ENCODE peak calls at places on chromosomes 12 and 14, in five cellular contexts. H is lower lobe of right lung, S is activated B cell treated with CpG ODN at 0.5 μM for 24 hours, B is dorsolateral prefrontal cortex, V is fibroblast of the aortic adventitia. J is an unnamed sample.
A peak's percentile ranks its signal among the peaks of the same experiment; 100 is the strongest.

GRCh38 chr12:47088021-47088944 is 8.5 kb upstream of the AMIGO2 start:
- DNase-seq in H (no peak), S (no peak), B (no peak), V (peak; percentile 70), J (no peak)

GRCh38 chr12:12336049-12336411 is 14.0 kb downstream of the MANSC1 start:
- DNase-seq in H (no peak), S (no peak), B (no peak), V (no peak), J (no peak)

GRCh38 chr12:1594045-1594294 is 411 bp downstream of the FBXL14 start:
- DNase-seq in H (peak; percentile 81), S (peak; percentile 72), B (peak; percentile 74), V (no peak), J (no peak)

GRCh38 chr12:15599266-15600037 is 189.7 kb downstream of the EPS8 start:
- DNase-seq in H (no peak), S (no peak), B (no peak), V (peak; percentile 99), J (no peak)

GRCh38 chr14:47438650-47439140 is 236.7 kb downstream of the MDGA2 start:
- DNase-seq in H (no peak), S (no peak), B (no peak), V (no peak), J (no peak)

GRCh38 chr12:7113389-7113871 is 4.4 kb upstream of the C1RL start:
- DNase-seq in H (no peak), S (no peak), B (no peak), V (peak; percentile 69), J (no peak)

GRCh38 chr14:68682166-68683103 is 110.4 kb downstream of the ZFP36L1 start:
- DNase-seq in H (no peak), S (no peak), B (no peak), V (peak; percentile 100), J (peak; percentile 88)

GRCh38 chr12:56377310-56377988 is 14.8 kb upstream of the APOF start:
- DNase-seq in H (no peak), S (no peak), B (no peak), V (peak; percentile 23), J (no peak)

GRCh38 chr14:96507723-96508122 is 5.5 kb downstream of the PAPOLA start:
- DNase-seq in H (no peak), S (no peak), B (no peak), V (no peak), J (no peak)

GRCh38 chr14:38387821-38388220 is 131.9 kb upstream of the CLEC14A start:
- DNase-seq in H (no peak), S (no peak), B (no peak), V (no peak), J (no peak)

GRCh38 chr14:68173227-68173972 is 353.8 kb downstream of the RAD51B start:
- DNase-seq in H (no peak), S (no peak), B (no peak), V (peak; percentile 27), J (no peak)

GRCh38 chr12:130818381-130819247 is 20.4 kb downstream of the STX2 start:
- DNase-seq in H (peak; percentile 84), S (peak; percentile 80), B (peak; percentile 71), V (peak; percentile 47), J (no peak)

GRCh38 chr12:28059220-28059619 is 86.7 kb upstream of the PTHLH start:
- DNase-seq in H (no peak), S (no peak), B (no peak), V (no peak), J (no peak)

GRCh38 chr12:31201382-31201781 is 124.6 kb downstream of the SINHCAF start:
- DNase-seq in H (no peak), S (no peak), B (no peak), V (no peak), J (no peak)

GRCh38 chr12:40202095-40203059 is 22.4 kb upstream of the LRRK2 start:
- DNase-seq in H (no peak), S (no peak), B (no peak), V (no peak), J (no peak)

GRCh38 chr14:44782775-44783238 is 178.9 kb downstream of the KLHL28 start:
- DNase-seq in H (no peak), S (no peak), B (no peak), V (peak; percentile 96), J (no peak)

GRCh38 chr12:121240484-121241202 is 30.7 kb downstream of the P2RX4 start:
- DNase-seq in H (peak; percentile 83), S (peak; percentile 66), B (peak; percentile 57), V (peak; percentile 27), J (peak; percentile 76)

GRCh38 chr14:53953828-53954550 is 2.6 kb downstream of the BMP4 start:
- DNase-seq in H (peak; percentile 59), S (no peak), B (peak; percentile 48), V (peak; percentile 54), J (no peak)

GRCh38 chr12:12892670-12893290 is 1.4 kb downstream of the GPRC5A start:
- DNase-seq in H (peak; percentile 77), S (no peak), B (no peak), V (no peak), J (no peak)

GRCh38 chr14:33343016-33343415 is 404.3 kb downstream of the NPAS3 start:
- DNase-seq in H (no peak), S (no peak), B (no peak), V (no peak), J (no peak)

GRCh38 chr12:125122668-125123067 is 57.4 kb downstream of the AACS start:
- DNase-seq in H (no peak), S (no peak), B (no peak), V (no peak), J (no peak)

GRCh38 chr14:104049576-104050240 is 35.8 kb upstream of the ASPG start:
- DNase-seq in H (no peak), S (no peak), B (no peak), V (no peak), J (no peak)

GRCh38 chr14:90349729-90350128 is 18.0 kb upstream of the NRDE2 start:
- DNase-seq in H (no peak), S (no peak), B (no peak), V (no peak), J (no peak)

GRCh38 chr12:128994869-128995268 is 141.6 kb downstream of the GLT1D1 start:
- DNase-seq in H (no peak), S (no peak), B (no peak), V (no peak), J (no peak)

GRCh38 chr12:40086471-40086870 is 19.4 kb downstream of the SLC2A13 start:
- DNase-seq in H (no peak), S (no peak), B (no peak), V (no peak), J (no peak)

GRCh38 chr14:30193791-30194407 is 266.3 kb upstream of the PRKD1 start:
- DNase-seq in H (no peak), S (no peak), B (no peak), V (peak; percentile 95), J (no peak)

GRCh38 chr12:45989857-45990467 is 412 bp downstream of the SCAF11 start:
- DNase-seq in H (peak; percentile 82), S (peak; percentile 64), B (no peak), V (no peak), J (peak; percentile 56)

GRCh38 chr12:14935031-14935430 is 3.3 kb downstream of the ERP27 start:
- DNase-seq in H (no peak), S (no peak), B (no peak), V (no peak), J (no peak)

GRCh38 chr12:106205208-106206069 is 42.4 kb downstream of the CKAP4 start:
- DNase-seq in H (no peak), S (no peak), B (no peak), V (no peak), J (no peak)

GRCh38 chr12:6539276-6540134 is 5.2 kb downstream of the GAPDH start:
- DNase-seq in H (no peak), S (no peak), B (no peak), V (peak; percentile 27), J (no peak)

GRCh38 chr14:90483551-90483950 is 86.7 kb downstream of the CALM1 start:
- DNase-seq in H (no peak), S (no peak), B (no peak), V (no peak), J (no peak)

GRCh38 chr12:4975574-4975973 is 65.9 kb downstream of the KCNA1 start:
- DNase-seq in H (no peak), S (no peak), B (no peak), V (peak; percentile 27), J (no peak)

GRCh38 chr14:30195946-30196345 is 268.3 kb upstream of the PRKD1 start:
- DNase-seq in H (no peak), S (no peak), B (no peak), V (no peak), J (no peak)

GRCh38 chr12:4353785-4354208 is 25.7 kb downstream of the FGF23 start:
- DNase-seq in H (no peak), S (no peak), B (no peak), V (peak; percentile 11), J (no peak)

GRCh38 chr12:131141483-131141882 is 187.8 kb downstream of the ADGRD1 start:
- DNase-seq in H (no peak), S (no peak), B (no peak), V (no peak), J (no peak)

GRCh38 chr12:65996146-65996545 is 134.4 kb downstream of the LLPH start:
- DNase-seq in H (no peak), S (no peak), B (no peak), V (no peak), J (no peak)

GRCh38 chr14:96852823-96853422 is 55.7 kb downstream of the VRK1 start:
- DNase-seq in H (no peak), S (no peak), B (no peak), V (peak; percentile 78), J (no peak)

GRCh38 chr12:88052686-88053085 is 23.5 kb upstream of the C12orf50 start:
- DNase-seq in H (no peak), S (no peak), B (peak; percentile 44), V (peak; percentile 48), J (no peak)

GRCh38 chr14:73369433-73369832 is 88.9 kb downstream of the NUMB start:
- DNase-seq in H (no peak), S (no peak), B (no peak), V (no peak), J (no peak)

GRCh38 chr12:102095677-102096263 is 24.1 kb downstream of the NUP37 start:
- DNase-seq in H (no peak), S (no peak), B (no peak), V (peak; percentile 57), J (no peak)
- TF ChIP-seq CTCF in H (peak; percentile 24), S (no peak), B (peak; percentile 65), V (peak; percentile 57), J (peak; percentile 36)

GRCh38 chr14:36524874-36525745 is 5.1 kb upstream of the NKX2-1 start:
- DNase-seq in H (peak; percentile 79), S (no peak), B (no peak), V (no peak), J (no peak)
- TF ChIP-seq CTCF in H (peak; percentile 59), S (no peak), B (peak; percentile 54), V (peak; percentile 21), J (no peak)

GRCh38 chr14:61186793-61187641 is 94.1 kb downstream of the TMEM30B start:
- DNase-seq in H (no peak), S (no peak), B (no peak), V (no peak), J (no peak)
- TF ChIP-seq CTCF in H (no peak), S (no peak), B (no peak), V (no peak), J (no peak)

DNA sequence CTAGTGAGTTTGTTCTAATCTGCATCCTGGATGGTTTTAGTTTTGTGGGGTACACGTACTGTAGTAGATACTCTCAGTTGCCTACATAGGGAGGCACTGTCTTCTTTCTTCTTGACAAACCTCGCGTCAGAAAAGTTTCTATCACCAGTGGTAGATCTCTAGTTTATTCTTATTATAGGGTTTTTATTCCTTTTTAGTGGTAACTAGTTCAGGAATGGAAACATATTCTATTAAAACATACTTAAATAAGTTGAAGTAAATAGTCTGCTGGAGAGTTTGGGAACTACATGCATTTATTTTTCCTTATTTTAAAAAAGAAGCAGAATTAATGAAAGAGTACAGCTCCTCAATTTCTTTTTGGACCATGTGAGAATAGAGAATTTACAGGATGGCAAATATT is 33.6 kb upstream of the OR9K2 start:
- DNase-seq in H (no peak), S (no peak), B (no peak), V (no peak), J (no peak)
- TF ChIP-seq CTCF in H (no peak), S (no peak), B (no peak), V (no peak), J (peak; percentile 10)